ENCODE peak calls at places on chromosomes 16 and 17, in eight cellular contexts. One of them, this sample, is unnamed.

GRCh38 chr17:81488276-81488860 is 24.2 kb downstream of the ACTG1 start:
- DNase-seq in NCI-H1105 treated with DMSO at 0.1 percent for 48 hours: no peak
- DNase-seq in mammary epithelial cell: no peak
- DNase-seq in prostate gland: no peak
- DNase-seq in left ventricle myocardium superior: no peak
- DNase-seq in EL: no peak
- DNase-seq in germinal center: no peak
- DNase-seq in stomach: no peak
- DNase-seq in this sample: no peak

GRCh38 chr17:9313346-9313745 is 262.3 kb downstream of the STX8 start:
- DNase-seq in germinal center: no peak
- DNase-seq in left ventricle myocardium superior: no peak
- DNase-seq in NCI-H1105 treated with DMSO at 0.1 percent for 48 hours: no peak
- DNase-seq in prostate gland: no peak
- DNase-seq in EL: no peak
- DNase-seq in stomach: no peak
- DNase-seq in mammary epithelial cell: no peak
- DNase-seq in this sample: no peak

GRCh38 chr17:83050651-83051422 is 28.6 kb upstream of the METRNL start:
- DNase-seq in NCI-H1105 treated with DMSO at 0.1 percent for 48 hours: peak; percentile 33
- DNase-seq in mammary epithelial cell: no peak
- DNase-seq in left ventricle myocardium superior: no peak
- DNase-seq in prostate gland: no peak
- DNase-seq in EL: no peak
- DNase-seq in stomach: no peak
- DNase-seq in germinal center: no peak
- DNase-seq in this sample: no peak

GRCh38 chr16:88335150-88335685 is 47.5 kb upstream of the ZNF469 start:
- DNase-seq in NCI-H1105 treated with DMSO at 0.1 percent for 48 hours: no peak
- DNase-seq in germinal center: no peak
- DNase-seq in mammary epithelial cell: no peak
- DNase-seq in prostate gland: no peak
- DNase-seq in EL: no peak
- DNase-seq in stomach: no peak
- DNase-seq in left ventricle myocardium superior: no peak
- DNase-seq in this sample: no peak

GRCh38 chr16:85077576-85078125 is 34.6 kb downstream of the CIBAR2 start:
- DNase-seq in NCI-H1105 treated with DMSO at 0.1 percent for 48 hours: no peak
- DNase-seq in left ventricle myocardium superior: no peak
- DNase-seq in EL: no peak
- DNase-seq in prostate gland: no peak
- DNase-seq in mammary epithelial cell: no peak
- DNase-seq in germinal center: no peak
- DNase-seq in stomach: no peak
- DNase-seq in this sample: no peak

GRCh38 chr17:79606487-79606886 is 4.4 kb downstream of the RBFOX3 start:
- DNase-seq in mammary epithelial cell: no peak
- DNase-seq in prostate gland: no peak
- DNase-seq in left ventricle myocardium superior: no peak
- DNase-seq in germinal center: no peak
- DNase-seq in NCI-H1105 treated with DMSO at 0.1 percent for 48 hours: no peak
- DNase-seq in stomach: no peak
- DNase-seq in EL: no peak
- DNase-seq in this sample: no peak

GRCh38 chr16:88805887-88806393 is 2.4 kb downstream of the CDT1 start:
- DNase-seq in EL: no peak
- DNase-seq in prostate gland: no peak
- DNase-seq in NCI-H1105 treated with DMSO at 0.1 percent for 48 hours: no peak
- DNase-seq in germinal center: no peak
- DNase-seq in stomach: no peak
- DNase-seq in left ventricle myocardium superior: no peak
- DNase-seq in mammary epithelial cell: no peak
- DNase-seq in this sample: no peak

GRCh38 chr16:49564577-49565224 is 191.1 kb downstream of the C16orf78 start:
- DNase-seq in EL: no peak
- DNase-seq in mammary epithelial cell: no peak
- DNase-seq in prostate gland: no peak
- DNase-seq in germinal center: no peak
- DNase-seq in NCI-H1105 treated with DMSO at 0.1 percent for 48 hours: no peak
- DNase-seq in stomach: no peak
- DNase-seq in left ventricle myocardium superior: no peak
- DNase-seq in this sample: no peak

GRCh38 chr16:54152362-54153239 is 134.0 kb downstream of the IRX3 start:
- DNase-seq in stomach: no peak
- DNase-seq in NCI-H1105 treated with DMSO at 0.1 percent for 48 hours: no peak
- DNase-seq in prostate gland: no peak
- DNase-seq in EL: no peak
- DNase-seq in left ventricle myocardium superior: no peak
- DNase-seq in germinal center: no peak
- DNase-seq in mammary epithelial cell: no peak
- DNase-seq in this sample: no peak

GRCh38 chr17:7347630-7348477 is 4.1 kb upstream of the KCTD11 start:
- DNase-seq in stomach: no peak
- DNase-seq in left ventricle myocardium superior: no peak
- DNase-seq in NCI-H1105 treated with DMSO at 0.1 percent for 48 hours: no peak
- DNase-seq in EL: no peak
- DNase-seq in mammary epithelial cell: no peak
- DNase-seq in germinal center: no peak
- DNase-seq in prostate gland: no peak
- DNase-seq in this sample: no peak

GRCh38 chr17:81556863-81557262 is 4.7 kb upstream of the FAAP100 start:
- DNase-seq in EL: no peak
- DNase-seq in stomach: no peak
- DNase-seq in left ventricle myocardium superior: peak; percentile 12
- DNase-seq in mammary epithelial cell: no peak
- DNase-seq in germinal center: no peak
- DNase-seq in prostate gland: no peak
- DNase-seq in NCI-H1105 treated with DMSO at 0.1 percent for 48 hours: no peak
- DNase-seq in this sample: no peak

GRCh38 chr16:16029431-16030011 is 80.1 kb downstream of the ABCC1 start:
- DNase-seq in EL: peak; percentile 39
- DNase-seq in germinal center: no peak
- DNase-seq in left ventricle myocardium superior: no peak
- DNase-seq in mammary epithelial cell: no peak
- DNase-seq in prostate gland: no peak
- DNase-seq in stomach: no peak
- DNase-seq in NCI-H1105 treated with DMSO at 0.1 percent for 48 hours: no peak
- DNase-seq in this sample: no peak

GRCh38 chr17:34252890-34253525 is 2.1 kb upstream of the CCL2 start:
- DNase-seq in EL: peak; percentile 89
- DNase-seq in left ventricle myocardium superior: no peak
- DNase-seq in germinal center: no peak
- DNase-seq in mammary epithelial cell: no peak
- DNase-seq in NCI-H1105 treated with DMSO at 0.1 percent for 48 hours: no peak
- DNase-seq in prostate gland: no peak
- DNase-seq in stomach: no peak
- DNase-seq in this sample: no peak

GRCh38 chr16:15777533-15778203 is 79.2 kb downstream of the MYH11 start:
- DNase-seq in mammary epithelial cell: peak; percentile 19
- DNase-seq in NCI-H1105 treated with DMSO at 0.1 percent for 48 hours: peak; percentile 22
- DNase-seq in left ventricle myocardium superior: no peak
- DNase-seq in stomach: no peak
- DNase-seq in prostate gland: peak; percentile 10
- DNase-seq in germinal center: peak; percentile 17
- DNase-seq in EL: peak; percentile 40
- DNase-seq in this sample: no peak

GRCh38 chr17:78034429-78035091 is 76.1 kb downstream of the TNRC6C start:
- DNase-seq in germinal center: no peak
- DNase-seq in left ventricle myocardium superior: no peak
- DNase-seq in EL: peak; percentile 57
- DNase-seq in stomach: no peak
- DNase-seq in NCI-H1105 treated with DMSO at 0.1 percent for 48 hours: no peak
- DNase-seq in prostate gland: no peak
- DNase-seq in mammary epithelial cell: peak; percentile 57
- DNase-seq in this sample: no peak

GRCh38 chr16:8187782-8188372 is 402.4 kb downstream of the TMEM114 start:
- DNase-seq in EL: no peak
- DNase-seq in stomach: no peak
- DNase-seq in NCI-H1105 treated with DMSO at 0.1 percent for 48 hours: no peak
- DNase-seq in mammary epithelial cell: no peak
- DNase-seq in germinal center: no peak
- DNase-seq in left ventricle myocardium superior: no peak
- DNase-seq in prostate gland: no peak
- DNase-seq in this sample: no peak

GRCh38 chr16:71904239-71904638 is 8.9 kb downstream of the IST1 start:
- DNase-seq in mammary epithelial cell: no peak
- DNase-seq in EL: no peak
- DNase-seq in NCI-H1105 treated with DMSO at 0.1 percent for 48 hours: no peak
- DNase-seq in prostate gland: no peak
- DNase-seq in stomach: no peak
- DNase-seq in germinal center: no peak
- DNase-seq in left ventricle myocardium superior: no peak
- DNase-seq in this sample: no peak

GRCh38 chr16:68754117-68754792 is 17.2 kb downstream of the CDH1 start:
- DNase-seq in mammary epithelial cell: peak; percentile 62
- DNase-seq in NCI-H1105 treated with DMSO at 0.1 percent for 48 hours: no peak
- DNase-seq in germinal center: no peak
- DNase-seq in stomach: no peak
- DNase-seq in EL: no peak
- DNase-seq in left ventricle myocardium superior: no peak
- DNase-seq in prostate gland: no peak
- DNase-seq in this sample: no peak

GRCh38 chr16:85162478-85163277 is 50.4 kb upstream of the CIBAR2 start:
- DNase-seq in left ventricle myocardium superior: peak; percentile 76
- DNase-seq in EL: peak; percentile 79
- DNase-seq in prostate gland: no peak
- DNase-seq in germinal center: no peak
- DNase-seq in stomach: no peak
- DNase-seq in NCI-H1105 treated with DMSO at 0.1 percent for 48 hours: no peak
- DNase-seq in mammary epithelial cell: no peak
- DNase-seq in this sample: peak; percentile 70

GRCh38 chr16:10122546-10122945 is 59.7 kb downstream of the GRIN2A start:
- DNase-seq in prostate gland: no peak
- DNase-seq in EL: peak; percentile 51
- DNase-seq in NCI-H1105 treated with DMSO at 0.1 percent for 48 hours: no peak
- DNase-seq in germinal center: no peak
- DNase-seq in left ventricle myocardium superior: no peak
- DNase-seq in mammary epithelial cell: no peak
- DNase-seq in stomach: no peak
- DNase-seq in this sample: no peak

GRCh38 chr16:50699345-50700159 is 6.1 kb downstream of the NOD2 start:
- DNase-seq in germinal center: no peak
- DNase-seq in EL: no peak
- DNase-seq in stomach: no peak
- DNase-seq in mammary epithelial cell: peak; percentile 98
- DNase-seq in NCI-H1105 treated with DMSO at 0.1 percent for 48 hours: no peak
- DNase-seq in left ventricle myocardium superior: no peak
- DNase-seq in prostate gland: no peak
- DNase-seq in this sample: no peak

GRCh38 chr17:78313735-78314648 is 45.9 kb downstream of the SOCS3 start:
- DNase-seq in EL: peak; percentile 75
- DNase-seq in mammary epithelial cell: peak; percentile 93
- DNase-seq in germinal center: peak; percentile 80
- DNase-seq in left ventricle myocardium superior: peak; percentile 87
- DNase-seq in stomach: peak; percentile 90
- DNase-seq in NCI-H1105 treated with DMSO at 0.1 percent for 48 hours: peak; percentile 45
- DNase-seq in prostate gland: peak; percentile 65
- DNase-seq in this sample: peak; percentile 89

GRCh38 chr16:59108374-59108773 is 374.3 kb upstream of the GOT2 start:
- DNase-seq in left ventricle myocardium superior: no peak
- DNase-seq in stomach: no peak
- DNase-seq in NCI-H1105 treated with DMSO at 0.1 percent for 48 hours: no peak
- DNase-seq in germinal center: no peak
- DNase-seq in EL: no peak
- DNase-seq in mammary epithelial cell: no peak
- DNase-seq in prostate gland: no peak
- DNase-seq in this sample: no peak

GRCh38 chr16:2597560-2597902 is 59.7 kb downstream of the PDPK1 start:
- DNase-seq in prostate gland: no peak
- DNase-seq in EL: no peak
- DNase-seq in mammary epithelial cell: no peak
- DNase-seq in left ventricle myocardium superior: peak; percentile 24
- DNase-seq in germinal center: no peak
- DNase-seq in stomach: no peak
- DNase-seq in NCI-H1105 treated with DMSO at 0.1 percent for 48 hours: no peak
- DNase-seq in this sample: no peak

GRCh38 chr16:88387941-88388627 is 5.3 kb downstream of the ZNF469 start:
- DNase-seq in EL: peak; percentile 22
- DNase-seq in NCI-H1105 treated with DMSO at 0.1 percent for 48 hours: no peak
- DNase-seq in prostate gland: peak; percentile 84
- DNase-seq in stomach: peak; percentile 92
- DNase-seq in left ventricle myocardium superior: peak; percentile 64
- DNase-seq in germinal center: no peak
- DNase-seq in mammary epithelial cell: peak; percentile 32
- DNase-seq in this sample: peak; percentile 79

GRCh38 chr16:55008836-55009510 is 78.3 kb downstream of the IRX5 start:
- DNase-seq in prostate gland: no peak
- DNase-seq in germinal center: no peak
- DNase-seq in stomach: no peak
- DNase-seq in EL: no peak
- DNase-seq in NCI-H1105 treated with DMSO at 0.1 percent for 48 hours: no peak
- DNase-seq in mammary epithelial cell: no peak
- DNase-seq in left ventricle myocardium superior: no peak
- DNase-seq in this sample: no peak

GRCh38 chr16:21610006-21610544 is 10.7 kb downstream of the METTL9 start:
- DNase-seq in stomach: no peak
- DNase-seq in left ventricle myocardium superior: no peak
- DNase-seq in NCI-H1105 treated with DMSO at 0.1 percent for 48 hours: no peak
- DNase-seq in prostate gland: no peak
- DNase-seq in germinal center: no peak
- DNase-seq in EL: no peak
- DNase-seq in mammary epithelial cell: no peak
- DNase-seq in this sample: no peak

GRCh38 chr17:68441064-68441770 is 16.1 kb downstream of the WIPI1 start:
- DNase-seq in germinal center: no peak
- DNase-seq in EL: no peak
- DNase-seq in mammary epithelial cell: no peak
- DNase-seq in stomach: no peak
- DNase-seq in prostate gland: no peak
- DNase-seq in NCI-H1105 treated with DMSO at 0.1 percent for 48 hours: no peak
- DNase-seq in left ventricle myocardium superior: no peak
- DNase-seq in this sample: no peak

This sample was measured in ureter.